ENCODE peak calls at places on chromosome 16, in four cellular contexts. H, A, Q and N are unnamed samples.
A peak's percentile ranks its signal among the peaks of the same experiment; 100 is the strongest.

GRCh38 chr16:71230122-71230845 is at the start of gene HYDIN:
- DNase-seq in Q (no peak), A (peak; percentile 58), H (no peak), N (no peak)

GRCh38 chr16:56603589-56603988 is 4.8 kb upstream of the MT2A start:
- DNase-seq in A (peak; percentile 69), H (no peak), Q (peak; percentile 62), N (no peak)

GRCh38 chr16:78298986-78299385 is 199.5 kb downstream of the WWOX start:
- DNase-seq in H (no peak), A (peak; percentile 18), Q (no peak), N (no peak)

GRCh38 chr16:67372664-67373063 is 20.6 kb downstream of the TPPP3 start:
- DNase-seq in A (peak; percentile 33), Q (peak; percentile 17), H (no peak), N (no peak)

GRCh38 chr16:46928811-46929210 is 44.6 kb downstream of the GPT2 start:
- DNase-seq in Q (no peak), A (no peak), H (no peak), N (no peak)

GRCh38 chr16:89395150-89396142 is 94.9 kb downstream of the ANKRD11 start:
- DNase-seq in Q (no peak), A (no peak), H (no peak), N (no peak)

GRCh38 chr16:56848056-56848936 is 16.7 kb upstream of the SLC12A3 start:
- DNase-seq in H (no peak), Q (no peak), A (peak; percentile 23), N (no peak)

GRCh38 chr16:72400257-72401078 is 228.5 kb upstream of the PMFBP1 start:
- DNase-seq in A (peak; percentile 56), Q (peak; percentile 47), H (peak; percentile 7), N (peak; percentile 5)

GRCh38 chr16:726438-727290 is at the start of the genes CCDC78 and HAGHL:
- DNase-seq in H (no peak), Q (peak; percentile 62), A (peak; percentile 88), N (peak; percentile 78)

GRCh38 chr16:35795361-35796029 is 2336.1 kb downstream of the TP53TG3F start:
- DNase-seq in A (peak; percentile 3), Q (no peak), H (no peak), N (no peak)

GRCh38 chr16:57970319-57970718 is 609 bp downstream of the CNGB1 start:
- DNase-seq in Q (no peak), H (no peak), A (no peak), N (no peak)

GRCh38 chr16:74608381-74608780 is 1.5 kb upstream of the GLG1 start:
- DNase-seq in H (no peak), A (no peak), Q (no peak), N (no peak)

GRCh38 chr16:89691986-89692569 is 5.6 kb downstream of the CDK10 start:
- DNase-seq in A (no peak), Q (no peak), H (no peak), N (no peak)

GRCh38 chr16:65657051-65657450 is 535.2 kb upstream of the CDH11 start:
- DNase-seq in H (no peak), Q (no peak), A (no peak), N (no peak)

GRCh38 chr16:58651965-58652348 is 22.3 kb upstream of the CNOT1 start:
- DNase-seq in H (no peak), A (no peak), Q (no peak), N (no peak)

GRCh38 chr16:82192665-82193064 is 22.6 kb upstream of the MPHOSPH6 start:
- DNase-seq in A (no peak), Q (peak; percentile 77), H (no peak), N (no peak)

GRCh38 chr16:84569382-84569987 is 48.4 kb downstream of the COTL1 start:
- DNase-seq in H (peak; percentile 36), Q (peak; percentile 80), A (no peak), N (no peak)

GRCh38 chr16:7021653-7022275 is 310.9 kb upstream of the RBFOX1 start:
- DNase-seq in Q (no peak), H (no peak), A (no peak), N (no peak)
- TF ChIP-seq POLR2AphosphoS5 in Q (no peak), H (no peak), A (no peak), N (no peak)

DNA sequence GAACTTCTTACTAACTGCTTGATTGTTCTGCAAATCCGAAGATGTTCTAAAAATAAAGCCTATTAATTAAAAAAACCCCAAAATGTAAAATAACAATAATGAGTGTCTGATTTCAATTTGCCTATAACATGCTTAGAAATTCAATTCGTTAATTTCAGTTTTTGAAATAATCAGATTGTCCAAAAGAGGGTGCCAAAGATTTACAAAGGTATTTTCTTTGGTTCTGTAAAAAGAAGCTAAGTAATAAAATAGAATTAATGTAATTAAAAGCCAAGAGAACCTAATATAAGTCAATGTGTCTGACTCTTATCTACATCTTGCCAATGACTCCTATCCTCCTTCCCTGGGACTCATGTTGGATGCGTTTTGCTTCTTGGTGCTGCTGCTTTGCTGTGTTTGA is 75.0 kb upstream of the CPHXL start:
- DNase-seq in Q (no peak), A (no peak), H (no peak), N (no peak)
- TF ChIP-seq SPI1 in Q (no peak), A (no peak), H (no peak), N (no peak)

GRCh38 chr16:55478827-55479559 is at the start of gene MMP2:
- DNase-seq in A (no peak), H (no peak), Q (peak; percentile 41), N (no peak)
- TF ChIP-seq POLR2AphosphoS5 in A (no peak), H (no peak), Q (no peak), N (no peak)

GRCh38 chr16:19997264-19997663 is 76.4 kb downstream of the GPR139 start:
- DNase-seq in H (no peak), A (no peak), Q (no peak), N (no peak)
- TF ChIP-seq SPI1 in H (no peak), A (no peak), Q (no peak), N (no peak)

DNA sequence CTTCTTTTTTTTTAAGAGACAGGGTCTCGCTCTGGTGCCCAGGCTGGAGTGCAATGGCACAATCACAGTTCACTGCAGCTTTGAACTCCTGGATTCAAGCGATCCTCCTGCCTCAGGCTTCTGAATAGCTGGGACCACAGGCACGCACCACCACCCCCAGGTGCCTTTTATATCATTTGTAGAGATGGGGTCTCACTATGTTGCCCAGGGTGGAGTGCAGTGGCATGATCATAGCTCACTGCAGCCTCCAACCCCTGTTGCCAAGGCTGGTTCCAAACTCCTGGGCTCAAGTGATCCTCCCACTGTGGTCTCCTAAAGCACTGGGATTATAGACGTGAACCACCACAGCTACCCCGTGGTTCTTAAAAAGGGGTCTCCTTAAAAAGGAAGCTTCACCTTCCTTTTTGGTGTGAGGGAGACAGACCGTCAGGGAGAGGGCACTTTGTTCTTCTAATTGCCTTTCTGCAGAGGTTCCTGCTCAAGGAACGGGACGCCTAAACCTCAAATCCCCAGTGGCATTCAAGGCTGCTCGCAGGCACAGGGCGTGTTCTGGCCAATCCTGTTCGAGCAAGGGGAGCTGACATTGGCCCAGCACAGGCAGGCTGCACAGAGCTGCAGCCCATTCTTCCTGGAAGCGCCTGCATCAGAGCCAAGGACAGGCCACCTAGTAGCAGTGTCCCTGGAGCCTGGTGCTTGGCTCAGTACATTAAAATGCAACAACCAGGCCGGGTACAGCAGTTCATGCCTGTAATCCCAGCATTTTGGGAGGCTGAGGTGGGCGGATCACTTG is 72.0 kb upstream of the CREBBP start:
- DNase-seq in Q (peak; percentile 44), H (no peak), A (no peak), N (no peak)
- TF ChIP-seq POLR2AphosphoS5 in Q (no peak), H (no peak), A (no peak), N (no peak)

GRCh38 chr16:86010680-86011141 is 111.7 kb downstream of the IRF8 start:
- DNase-seq in A (no peak), Q (no peak), H (no peak), N (no peak)
- TF ChIP-seq SPI1 in A (no peak), Q (no peak), H (no peak), N (peak; percentile 35)